ENCODE peak calls at places on chromosomes 5 and 9, in four cellular contexts. O is H9, M is H1, A is mesendoderm. K is an unnamed sample.
A peak's percentile ranks its signal among the peaks of the same experiment; 100 is the strongest.

GRCh38 chr5:91449083-91449482 is 66.0 kb upstream of the ARRDC3 start:
- DNase-seq in M (no peak), A (no peak), O (no peak), K (no peak)

GRCh38 chr5:373710-374602 is 52.4 kb downstream of the AHRR start:
- DNase-seq in A (no peak), M (peak; percentile 48), O (peak; percentile 32), K (peak; percentile 77)

GRCh38 chr9:124771867-124772621 is 933 bp upstream of the NR6A1 start:
- DNase-seq in M (peak; percentile 95), O (peak; percentile 88), A (peak; percentile 91), K (peak; percentile 68)

GRCh38 chr9:105662184-105663104 is at the start of gene TAL2:
- DNase-seq in M (no peak), O (no peak), A (no peak), K (no peak)

GRCh38 chr5:150511641-150512367 is 3.9 kb downstream of the NDST1 start:
- DNase-seq in O (no peak), A (peak; percentile 79), M (no peak), K (peak; percentile 80)

GRCh38 chr9:95874303-95874988 is 1.0 kb upstream of the ERCC6L2 start:
- DNase-seq in A (peak; percentile 37), M (no peak), O (no peak), K (peak; percentile 7)

GRCh38 chr5:172496671-172497371 is 42.5 kb upstream of the SH3PXD2B start:
- DNase-seq in O (peak; percentile 25), A (no peak), M (peak; percentile 24), K (no peak)

GRCh38 chr5:123512631-123513461 is 869 bp downstream of the CSNK1G3 start:
- DNase-seq in A (peak; percentile 58), M (peak; percentile 59), O (peak; percentile 32), K (peak; percentile 30)

GRCh38 chr5:138725153-138725884 is 27.9 kb upstream of the CTNNA1 start:
- DNase-seq in M (peak; percentile 81), O (peak; percentile 93), A (peak; percentile 97), K (peak; percentile 48)

GRCh38 chr9:135663857-135664256 is 748 bp downstream of the LCN9 start:
- DNase-seq in A (no peak), M (no peak), O (no peak), K (no peak)
- H3K56ac ChIP-seq in A (no peak overlapping the region), M (no peak overlapping the region), O (no peak overlapping the region), K (no peak overlapping the region)

GRCh38 chr9:136331030-136331429 is 3.7 kb downstream of the GPSM1 start:
- DNase-seq in A (no peak), M (no peak), O (no peak), K (no peak)

GRCh38 chr9:136330406-136330990 is 3.2 kb downstream of the GPSM1 start:
- DNase-seq in A (no peak), M (no peak), O (no peak), K (no peak)

GRCh38 chr9:136329211-136329627 is 1.9 kb downstream of the GPSM1 start:
- DNase-seq in O (no peak), M (no peak), A (no peak), K (no peak)

GRCh38 chr9:136328622-136329041 is 1.3 kb downstream of the GPSM1 start:
- DNase-seq in O (no peak), M (no peak), A (no peak), K (peak; percentile 36)

GRCh38 chr9:136329636-136330405 is 2.5 kb downstream of the GPSM1 start:
- DNase-seq in M (no peak), O (no peak), A (no peak), K (no peak)
- H3K9ac ChIP-seq in M (no peak overlapping the region), O (no peak overlapping the region), A (no peak overlapping the region), K (peak overlapping the region; percentile 98)

GRCh38 chr9:107282268-107282667 is 811 bp upstream of the RAD23B start:
- DNase-seq in M (no peak), A (no peak), O (no peak), K (no peak)

GRCh38 chr9:107282759-107283620 is at the start of gene RAD23B:
- DNase-seq in M (peak; percentile 97), O (peak; percentile 98), A (peak; percentile 99), K (peak; percentile 98)

GRCh38 chr9:107284636-107285035 is 1.6 kb downstream of the RAD23B start:
- DNase-seq in A (no peak), M (no peak), O (no peak), K (no peak)

GRCh38 chr9:107285292-107285691 is 2.2 kb downstream of the RAD23B start:
- DNase-seq in M (no peak), O (no peak), A (no peak), K (no peak)

GRCh38 chr9:107283621-107284616 is 840 bp downstream of the RAD23B start:
- DNase-seq in M (peak; percentile 80), O (peak; percentile 91), A (peak; percentile 96), K (peak; percentile 74)
- H3K56ac ChIP-seq in M (peak overlapping the region; percentile 98), O (no peak overlapping the region), A (peak overlapping the region; percentile 100), K (peak overlapping the region; percentile 90)

DNA sequence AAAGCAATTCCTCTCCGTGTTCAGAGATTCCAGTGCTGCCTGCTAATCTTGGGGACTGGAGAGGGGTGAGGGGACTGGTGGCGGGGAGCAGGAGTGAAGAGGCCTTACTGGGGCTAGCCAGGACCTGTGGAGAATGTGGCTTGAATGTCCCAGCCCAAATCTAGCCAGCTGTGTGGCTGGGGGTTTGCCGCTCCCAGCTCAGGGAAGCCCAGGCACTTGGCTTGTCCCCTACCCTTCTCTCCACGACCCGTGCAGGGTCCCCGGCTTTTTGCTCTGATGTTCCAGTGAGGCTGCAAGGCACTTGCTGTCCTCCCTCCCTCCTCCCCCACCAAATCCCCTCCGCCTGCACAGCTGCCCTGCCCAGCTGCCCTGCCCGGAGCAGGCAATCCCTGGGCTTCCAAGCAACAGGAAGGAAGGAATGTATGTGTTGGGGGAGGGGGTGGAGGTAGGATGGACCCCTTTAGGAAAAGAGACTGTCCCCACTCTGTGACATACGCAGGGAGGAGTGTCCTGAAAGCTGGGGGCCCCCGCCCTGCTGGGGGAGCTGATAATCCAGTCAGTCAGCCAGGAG is 2.6 kb downstream of the N4BP3 start:
- DNase-seq in M (no peak), A (peak; percentile 80), O (peak; percentile 69), K (no peak)
- H3K9ac ChIP-seq in M (no peak overlapping the region), A (peak overlapping the region; percentile 92), O (peak overlapping the region; percentile 27), K (no peak overlapping the region)